ENCODE peak calls at places on chromosomes 6 and 20, in nine cellular contexts. V, D, O, Y, K, A, M, C and T are unnamed samples.

GRCh38 chr6:19865178-19865577 is 28.0 kb downstream of the ID4 start:
- DNase-seq in V (no peak), D (no peak), O (no peak), Y (no peak), K (no peak), A (no peak), M (no peak), C (no peak), T (no peak)

GRCh38 chr20:35821807-35822242 is 50.0 kb downstream of the PHF20 start:
- DNase-seq in V (no peak), D (no peak), O (peak), Y (peak), K (no peak), A (peak), M (no peak), C (no peak), T (peak)

GRCh38 chr6:81751388-81752083 is 945 bp downstream of the TENT5A start:
- DNase-seq in V (peak), D (peak), O (no peak), Y (no peak), K (peak), A (peak), M (peak), C (peak), T (peak)

GRCh38 chr6:11497881-11498280 is 39.7 kb upstream of the TMEM170B start:
- DNase-seq in V (no peak), D (no peak), O (no peak), Y (peak), K (peak), A (no peak), M (no peak), C (no peak), T (no peak)

GRCh38 chr20:57544838-57545564 is 15.9 kb upstream of the PCK1 start:
- DNase-seq in V (no peak), D (no peak), O (peak), Y (peak), K (no peak), A (no peak), M (no peak), C (no peak), T (no peak)

GRCh38 chr6:38233161-38233791 is 406.5 kb downstream of the BTBD9 start:
- DNase-seq in V (no peak), D (no peak), O (no peak), Y (no peak), K (no peak), A (no peak), M (no peak), C (no peak), T (peak)

GRCh38 chr6:105482227-105482839 is 79.5 kb upstream of the PREP start:
- DNase-seq in V (peak), D (no peak), O (no peak), Y (no peak), K (no peak), A (no peak), M (peak), C (no peak), T (no peak)

GRCh38 chr20:40578961-40579360 is 110.1 kb downstream of the MAFB start:
- DNase-seq in V (no peak), D (no peak), O (no peak), Y (no peak), K (no peak), A (no peak), M (no peak), C (no peak), T (no peak)

GRCh38 chr6:138795809-138796469 is at the start of gene ECT2L:
- DNase-seq in V (peak), D (peak), O (no peak), Y (no peak), K (no peak), A (no peak), M (peak), C (peak), T (no peak)

GRCh38 chr6:84773431-84774173 is 9.2 kb upstream of the TBX18 start:
- DNase-seq in V (peak), D (no peak), O (no peak), Y (no peak), K (no peak), A (no peak), M (peak), C (peak), T (no peak)

GRCh38 chr20:20549699-20550098 is 162.7 kb downstream of the RALGAPA2 start:
- DNase-seq in V (no peak), D (no peak), O (peak), Y (no peak), K (no peak), A (no peak), M (no peak), C (no peak), T (peak)

GRCh38 chr6:26216886-26217713 is 129.9 kb downstream of the HFE start:
- DNase-seq in V (peak), D (peak), O (peak), Y (no peak), K (peak), A (peak), M (peak), C (peak), T (peak)

GRCh38 chr6:161372422-161372793 is 98.5 kb upstream of the AGPAT4 start:
- DNase-seq in V (no peak), D (no peak), O (no peak), Y (no peak), K (no peak), A (no peak), M (no peak), C (no peak), T (no peak)

GRCh38 chr6:81067057-81067456 is 685.4 kb downstream of the TENT5A start:
- DNase-seq in V (no peak), D (no peak), O (no peak), Y (no peak), K (no peak), A (no peak), M (no peak), C (no peak), T (no peak)

GRCh38 chr20:43448748-43449535 is 8.8 kb upstream of the SRSF6 start:
- DNase-seq in V (no peak), D (no peak), O (peak), Y (peak), K (peak), A (no peak), M (peak), C (peak), T (no peak)

GRCh38 chr20:63101781-63102719 is 95.3 kb upstream of the BHLHE23 start:
- DNase-seq in V (no peak), D (no peak), O (peak), Y (peak), K (peak), A (no peak), M (peak), C (peak), T (no peak)

GRCh38 chr20:57698191-57698866 is 11.5 kb downstream of the PMEPA1 start:
- DNase-seq in V (no peak), D (peak), O (peak), Y (no peak), K (peak), A (peak), M (no peak), C (no peak), T (peak)

GRCh38 chr6:161233986-161234620 is 39.8 kb downstream of the AGPAT4 start:
- DNase-seq in V (peak), D (no peak), O (no peak), Y (peak), K (peak), A (peak), M (peak), C (no peak), T (no peak)

GRCh38 chr6:75196051-75196743 is 9.7 kb downstream of the COL12A1 start:
- DNase-seq in V (no peak), D (no peak), O (no peak), Y (no peak), K (no peak), A (no peak), M (no peak), C (no peak), T (peak)

GRCh38 chr6:29563435-29563834 is 3.9 kb upstream of the UBD start:
- DNase-seq in V (no peak), D (no peak), O (no peak), Y (no peak), K (no peak), A (no peak), M (no peak), C (no peak), T (no peak)

GRCh38 chr6:15520616-15521203 is 142.1 kb downstream of the DTNBP1 start:
- DNase-seq in V (no peak), D (no peak), O (no peak), Y (no peak), K (no peak), A (no peak), M (no peak), C (no peak), T (no peak)

GRCh38 chr20:37543828-37544227 is 16.2 kb upstream of the BLCAP start:
- DNase-seq in V (no peak), D (no peak), O (no peak), Y (no peak), K (peak), A (peak), M (no peak), C (no peak), T (peak)

GRCh38 chr20:19015326-19015725 is 197.1 kb upstream of the SLC24A3 start:
- DNase-seq in V (no peak), D (no peak), O (no peak), Y (no peak), K (no peak), A (peak), M (no peak), C (no peak), T (no peak)

GRCh38 chr6:150191809-150192208 is 49.0 kb downstream of the PPP1R14C start:
- DNase-seq in V (no peak), D (no peak), O (no peak), Y (no peak), K (no peak), A (no peak), M (no peak), C (no peak), T (no peak)

GRCh38 chr6:158233214-158233795 is 65.2 kb downstream of the GTF2H5 start:
- DNase-seq in V (no peak), D (no peak), O (no peak), Y (no peak), K (no peak), A (no peak), M (no peak), C (peak), T (no peak)

GRCh38 chr6:132919476-132919875 is 105.1 kb downstream of the RPS12 start:
- DNase-seq in V (no peak), D (peak), O (no peak), Y (no peak), K (no peak), A (no peak), M (peak), C (no peak), T (peak)

GRCh38 chr6:20325641-20326421 is 75.8 kb upstream of the E2F3 start:
- DNase-seq in V (no peak), D (no peak), O (no peak), Y (no peak), K (no peak), A (no peak), M (no peak), C (no peak), T (no peak)

GRCh38 chr6:139354177-139354576 is 20.3 kb downstream of the CITED2 start:
- DNase-seq in V (no peak), D (no peak), O (no peak), Y (no peak), K (no peak), A (no peak), M (no peak), C (no peak), T (no peak)